ENCODE peak calls at places on chromosomes 5 and 9, in four cellular contexts. W is K562, E is GM12878, V is HepG2. Y is an unnamed sample.

GRCh38 chr9:3473402-3473801 is 52.4 kb downstream of the RFX3 start:
- DNase-seq in W (no peak), E (no peak), V (no peak), Y (no peak)

GRCh38 chr9:40907657-40908624 is 220.5 kb downstream of the FOXD4L6 start:
- DNase-seq in W (no peak), E (no peak), V (no peak), Y (no peak)

GRCh38 chr5:55004728-55005127 is 19.3 kb upstream of the GZMK start:
- DNase-seq in W (no peak), E (no peak), V (no peak), Y (no peak)

GRCh38 chr5:147906326-147907095 is at the start of gene C5orf46:
- DNase-seq in W (no peak), E (no peak), V (peak), Y (no peak)

GRCh38 chr9:20948703-20949102 is 82.7 kb downstream of the HACD4 start:
- DNase-seq in W (no peak), E (no peak), V (no peak), Y (no peak)

GRCh38 chr5:53448851-53449250 is 31.6 kb upstream of the FST start:
- DNase-seq in W (no peak), E (no peak), V (no peak), Y (no peak)

GRCh38 chr5:107466233-107466769 is 204.4 kb downstream of the EFNA5 start:
- DNase-seq in W (peak), E (no peak), V (no peak), Y (peak)

GRCh38 chr5:1800470-1801060 is 642 bp upstream of the NDUFS6 start:
- DNase-seq in W (no peak), E (no peak), V (peak), Y (no peak)

GRCh38 chr9:20054734-20055133 is 265.9 kb upstream of the SLC24A2 start:
- DNase-seq in W (no peak), E (no peak), V (no peak), Y (no peak)

GRCh38 chr5:33537240-33537639 is 96.5 kb downstream of the TARS1 start:
- DNase-seq in W (no peak), E (no peak), V (no peak), Y (no peak)

GRCh38 chr5:1876708-1877433 is 5.9 kb downstream of the IRX4 start:
- DNase-seq in W (no peak), E (no peak), V (no peak), Y (no peak)

GRCh38 chr9:131800366-131800765 is 60.5 kb upstream of the RAPGEF1 start:
- DNase-seq in W (no peak), E (no peak), V (no peak), Y (no peak)

GRCh38 chr5:151628112-151628823 is 37.1 kb upstream of the FAT2 start:
- DNase-seq in W (no peak), E (no peak), V (no peak), Y (no peak)

GRCh38 chr5:31270396-31270795 is 76.9 kb downstream of the CDH6 start:
- DNase-seq in W (peak), E (no peak), V (peak), Y (peak)

GRCh38 chr5:61018102-61018501 is 73.1 kb downstream of the NDUFAF2 start:
- DNase-seq in W (no peak), E (no peak), V (no peak), Y (no peak)

GRCh38 chr5:33275921-33276705 is 164.7 kb upstream of the TARS1 start:
- DNase-seq in W (no peak), E (no peak), V (no peak), Y (no peak)

GRCh38 chr9:84419203-84419602 is 78.6 kb upstream of the SLC28A3 start:
- DNase-seq in W (no peak), E (no peak), V (no peak), Y (peak)

GRCh38 chr5:77390222-77390621 is 101.9 kb downstream of the WDR41 start:
- DNase-seq in W (no peak), E (no peak), V (no peak), Y (no peak)

GRCh38 chr9:129968690-129969485 is 74.1 kb downstream of the FNBP1 start:
- DNase-seq in W (no peak), E (no peak), V (no peak), Y (no peak)

GRCh38 chr9:87662808-87663528 is 63.0 kb upstream of the CTSL start:
- DNase-seq in W (peak), E (no peak), V (peak), Y (peak)

GRCh38 chr9:134229466-134230091 is 65.2 kb upstream of the RNU6ATAC start:
- DNase-seq in W (no peak), E (no peak), V (no peak), Y (no peak)

GRCh38 chr5:9785751-9786150 is 155.6 kb upstream of the TAS2R1 start:
- DNase-seq in W (no peak), E (no peak), V (no peak), Y (no peak)

GRCh38 chr9:108444400-108445358 is 411.1 kb downstream of the ACTL7B start:
- DNase-seq in W (no peak), E (no peak), V (peak), Y (no peak)

GRCh38 chr9:134391319-134392231 is 65.3 kb downstream of the RXRA start:
- DNase-seq in W (no peak), E (peak), V (no peak), Y (no peak)

GRCh38 chr5:612498-613424 is 621 bp downstream of the CEP72 start:
- DNase-seq in W (peak), E (no peak), V (no peak), Y (peak)

GRCh38 chr5:175718401-175719108 is 60.7 kb downstream of the HRH2 start:
- DNase-seq in W (peak), E (no peak), V (no peak), Y (peak)

GRCh38 chr5:51958473-51958872 is 575.2 kb downstream of the ISL1 start:
- DNase-seq in W (no peak), E (no peak), V (no peak), Y (no peak)

GRCh38 chr5:95619096-95619495 is 791 bp upstream of the GPR150 start:
- DNase-seq in W (no peak), E (no peak), V (no peak), Y (no peak)

GRCh38 chr9:29144476-29144875 is 1571.2 kb upstream of the C9orf72 start:
- DNase-seq in W (no peak), E (no peak), V (no peak), Y (no peak)

GRCh38 chr5:63822633-63823032 is 139.6 kb downstream of the HTR1A start:
- DNase-seq in W (no peak), E (no peak), V (no peak), Y (no peak)

GRCh38 chr9:74804018-74804385 is 83.7 kb downstream of the TRPM6 start:
- DNase-seq in W (no peak), E (no peak), V (no peak), Y (no peak)

GRCh38 chr9:84512493-84512892 is 157.0 kb upstream of the NTRK2 start:
- DNase-seq in W (no peak), E (no peak), V (no peak), Y (no peak)

GRCh38 chr5:124754206-124754927 is 7.9 kb upstream of the ZNF608 start:
- DNase-seq in W (no peak), E (no peak), V (no peak), Y (no peak)

GRCh38 chr9:20397348-20397747 is 225.0 kb downstream of the MLLT3 start:
- DNase-seq in W (no peak), E (no peak), V (no peak), Y (no peak)

GRCh38 chr9:18568969-18569368 is 95.0 kb downstream of the ADAMTSL1 start:
- DNase-seq in W (no peak), E (no peak), V (no peak), Y (no peak)

GRCh38 chr9:123174887-123175518 is 93.4 kb downstream of the STRBP start:
- DNase-seq in W (no peak), E (peak), V (no peak), Y (no peak)
- TF ChIP-seq SP1 in W (no peak), E (no peak), V (no peak), Y (no peak)

GRCh38 chr5:132260051-132260450 is 2.6 kb downstream of the PDLIM4 start:
- DNase-seq in W (no peak), E (no peak), V (no peak), Y (no peak)

GRCh38 chr5:132259061-132259851 is 1.8 kb downstream of the PDLIM4 start:
- DNase-seq in W (peak), E (no peak), V (no peak), Y (no peak)

GRCh38 chr5:132257131-132258101 is at the start of gene PDLIM4:
- DNase-seq in W (peak), E (no peak), V (no peak), Y (peak)

GRCh38 chr5:132256783-132257130 is 739 bp upstream of the PDLIM4 start:
- DNase-seq in W (no peak), E (no peak), V (no peak), Y (no peak)

GRCh38 chr5:132258102-132259060 is 885 bp downstream of the PDLIM4 start:
- DNase-seq in W (peak), E (no peak), V (no peak), Y (no peak)
- TF ChIP-seq TARDBP in W (no peak), E (no peak), V (no peak), Y (no peak)

GRCh38 chr9:111525056-111525977 is at the start of gene ZNF483:
- DNase-seq in W (peak), E (no peak), V (peak), Y (peak)

GRCh38 chr9:111533099-111533785 is 8.3 kb downstream of the ZNF483 start:
- DNase-seq in W (no peak), E (no peak), V (no peak), Y (no peak)

GRCh38 chr9:111527347-111527746 is 2.4 kb downstream of the ZNF483 start:
- DNase-seq in W (no peak), E (no peak), V (no peak), Y (no peak)

GRCh38 chr9:111531716-111532115 is 6.7 kb downstream of the ZNF483 start:
- DNase-seq in W (no peak), E (no peak), V (no peak), Y (no peak)

GRCh38 chr9:111529787-111530186 is 4.8 kb downstream of the ZNF483 start:
- DNase-seq in W (no peak), E (no peak), V (no peak), Y (no peak)
- TF ChIP-seq FOXK2 in W (no peak), E (no peak), V (no peak), Y (no peak)

DNA sequence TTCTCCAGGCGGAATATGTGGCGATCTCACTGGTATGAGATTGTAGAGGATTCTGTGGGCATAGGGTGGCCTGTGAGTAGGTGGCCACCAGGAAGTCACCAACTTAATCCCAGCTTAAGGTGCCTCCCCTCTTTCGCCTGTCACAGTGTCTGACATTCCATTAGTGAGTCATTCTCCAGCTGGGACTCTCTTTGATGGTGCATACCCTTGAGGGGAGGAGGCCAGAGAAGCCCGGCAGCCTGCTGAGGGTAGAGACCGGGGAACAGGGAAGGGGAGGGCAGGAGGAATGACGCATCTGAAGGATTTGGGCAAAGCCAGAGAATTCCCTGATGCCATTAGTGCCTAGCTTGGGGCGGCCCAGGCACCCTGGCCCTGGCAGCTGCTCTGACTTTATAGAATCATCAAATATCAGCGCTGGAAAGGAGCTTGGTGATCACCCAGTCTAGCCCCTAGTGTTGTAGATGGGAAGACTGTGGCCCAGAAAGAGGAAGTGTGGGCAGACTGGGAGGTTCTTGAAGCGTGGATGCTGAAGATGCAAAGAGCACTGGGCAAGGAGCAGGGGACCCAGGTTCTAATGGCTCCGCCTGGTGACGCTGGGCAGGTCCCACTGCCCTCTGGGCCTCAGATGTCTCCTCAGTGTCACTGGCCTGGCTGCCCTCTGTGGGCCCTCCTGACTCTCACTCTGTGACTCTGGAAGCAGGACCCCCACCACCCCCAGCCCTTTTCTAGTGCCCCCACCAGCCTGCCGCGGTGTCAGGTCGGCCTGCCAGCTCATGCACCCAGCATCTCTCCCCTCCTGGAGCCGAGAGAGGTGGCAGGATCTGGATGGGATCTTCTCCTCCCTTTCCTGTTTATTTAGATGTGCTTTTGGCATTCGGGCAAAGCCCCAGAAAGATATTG is 41.4 kb downstream of the DAB2IP start:
- DNase-seq in W (no peak), E (no peak), V (peak), Y (no peak)
- TF ChIP-seq SP1 in W (no peak), E (no peak), V (no peak), Y (no peak)

GRCh38 chr9:100686420-100686819 is 108.5 kb downstream of the CAVIN4 start:
- DNase-seq in W (no peak), E (no peak), V (no peak), Y (no peak)
- TF ChIP-seq TARDBP in W (no peak), E (no peak), V (no peak), Y (no peak)

GRCh38 chr9:16217933-16218830 is 652.3 kb downstream of the BNC2 start:
- DNase-seq in W (no peak), E (no peak), V (no peak), Y (no peak)

GRCh38 chr9:16221822-16222547 is 648.5 kb downstream of the BNC2 start:
- DNase-seq in W (no peak), E (no peak), V (no peak), Y (no peak)

GRCh38 chr9:16221350-16221749 is 649.1 kb downstream of the BNC2 start:
- DNase-seq in W (no peak), E (no peak), V (no peak), Y (no peak)

GRCh38 chr9:16223074-16223871 is 647.2 kb downstream of the BNC2 start:
- DNase-seq in W (no peak), E (no peak), V (no peak), Y (no peak)
- TF ChIP-seq FOXK2 in W (no peak), E (no peak), V (no peak), Y (no peak)

GRCh38 chr9:35728041-35728971 is 3.7 kb downstream of the TLN1 start:
- DNase-seq in W (peak), E (no peak), V (peak), Y (no peak)

GRCh38 chr9:35727676-35728040 is 4.3 kb downstream of the TLN1 start:
- DNase-seq in W (peak), E (no peak), V (no peak), Y (no peak)

GRCh38 chr9:35729101-35729500 is 2.9 kb downstream of the TLN1 start:
- DNase-seq in W (no peak), E (no peak), V (no peak), Y (no peak)

GRCh38 chr9:35725362-35725761 is 6.6 kb downstream of the TLN1 start:
- DNase-seq in W (no peak), E (no peak), V (no peak), Y (no peak)

GRCh38 chr9:35726876-35727438 is 5.0 kb downstream of the TLN1 start:
- DNase-seq in W (no peak), E (no peak), V (peak), Y (no peak)
- TF ChIP-seq SP1 in W (no peak), E (no peak), V (no peak), Y (no peak)

GRCh38 chr5:72619251-72619650 is 112.0 kb upstream of the ZNF366 start:
- DNase-seq in W (no peak), E (no peak), V (no peak), Y (no peak)

GRCh38 chr5:72618699-72619098 is 111.5 kb upstream of the ZNF366 start:
- DNase-seq in W (no peak), E (no peak), V (no peak), Y (no peak)

GRCh38 chr5:72622152-72622760 is 115.0 kb upstream of the ZNF366 start:
- DNase-seq in W (no peak), E (no peak), V (no peak), Y (no peak)

GRCh38 chr5:72621576-72621975 is 114.4 kb upstream of the ZNF366 start:
- DNase-seq in W (no peak), E (no peak), V (no peak), Y (no peak)

GRCh38 chr5:72619677-72620076 is 112.5 kb upstream of the ZNF366 start:
- DNase-seq in W (no peak), E (no peak), V (no peak), Y (no peak)
- TF ChIP-seq TARDBP in W (no peak), E (no peak), V (no peak), Y (no peak)